ENCODE peak calls at places on chromosomes 13 and 19, in ten cellular contexts. One of them, this sample, is unnamed.

GRCh38 chr19:29371766-29372415 is 153.9 kb upstream of the VSTM2B start:
- DNase-seq in A549: no peak
- DNase-seq in fibroblast of lung: no peak
- DNase-seq in progenitor cell of endocrine pancreas: no peak
- DNase-seq in upper lobe of right lung: no peak
- DNase-seq in AG04450: no peak
- DNase-seq in CD4-positive, alpha-beta T cell: no peak
- DNase-seq in upper lobe of left lung: no peak
- DNase-seq in SK-N-SH: no peak
- DNase-seq in RWPE1: no peak
- DNase-seq in this sample: no peak

GRCh38 chr13:28031220-28031903 is 42.9 kb upstream of the URAD start:
- DNase-seq in A549: no peak
- DNase-seq in fibroblast of lung: no peak
- DNase-seq in progenitor cell of endocrine pancreas: no peak
- DNase-seq in upper lobe of right lung: peak; percentile 82
- DNase-seq in AG04450: no peak
- DNase-seq in CD4-positive, alpha-beta T cell: no peak
- DNase-seq in upper lobe of left lung: peak; percentile 58
- DNase-seq in SK-N-SH: no peak
- DNase-seq in RWPE1: no peak
- DNase-seq in this sample: peak; percentile 52

GRCh38 chr13:98581971-98582702 is 5.2 kb upstream of the STK24 start:
- DNase-seq in A549: no peak
- DNase-seq in fibroblast of lung: peak; percentile 75
- DNase-seq in progenitor cell of endocrine pancreas: no peak
- DNase-seq in upper lobe of right lung: no peak
- DNase-seq in AG04450: no peak
- DNase-seq in CD4-positive, alpha-beta T cell: no peak
- DNase-seq in upper lobe of left lung: peak; percentile 40
- DNase-seq in SK-N-SH: no peak
- DNase-seq in RWPE1: no peak
- DNase-seq in this sample: no peak

GRCh38 chr13:43804461-43805070 is 17.8 kb upstream of the ENOX1 start:
- DNase-seq in A549: peak; percentile 51
- DNase-seq in fibroblast of lung: peak; percentile 86
- DNase-seq in progenitor cell of endocrine pancreas: no peak
- DNase-seq in upper lobe of right lung: no peak
- DNase-seq in AG04450: peak; percentile 44
- DNase-seq in CD4-positive, alpha-beta T cell: no peak
- DNase-seq in upper lobe of left lung: no peak
- DNase-seq in SK-N-SH: peak; percentile 66
- DNase-seq in RWPE1: peak; percentile 46
- DNase-seq in this sample: no peak

GRCh38 chr19:35518313-35518712 is 4.9 kb upstream of the DMKN start:
- DNase-seq in A549: peak; percentile 72
- DNase-seq in fibroblast of lung: peak; percentile 92
- DNase-seq in progenitor cell of endocrine pancreas: no peak
- DNase-seq in upper lobe of right lung: no peak
- DNase-seq in AG04450: peak; percentile 92
- DNase-seq in CD4-positive, alpha-beta T cell: no peak
- DNase-seq in upper lobe of left lung: peak; percentile 35
- DNase-seq in SK-N-SH: no peak
- DNase-seq in RWPE1: peak; percentile 43
- DNase-seq in this sample: no peak

GRCh38 chr13:81686877-81687276 is 1346.0 kb upstream of the SPRY2 start:
- DNase-seq in A549: no peak
- DNase-seq in fibroblast of lung: peak; percentile 1
- DNase-seq in progenitor cell of endocrine pancreas: no peak
- DNase-seq in upper lobe of right lung: no peak
- DNase-seq in AG04450: no peak
- DNase-seq in CD4-positive, alpha-beta T cell: no peak
- DNase-seq in upper lobe of left lung: no peak
- DNase-seq in SK-N-SH: peak; percentile 2
- DNase-seq in RWPE1: no peak
- DNase-seq in this sample: no peak

GRCh38 chr13:47433461-47434005 is 536.7 kb upstream of the HTR2A start:
- DNase-seq in A549: no peak
- DNase-seq in fibroblast of lung: peak; percentile 12
- DNase-seq in progenitor cell of endocrine pancreas: no peak
- DNase-seq in upper lobe of right lung: no peak
- DNase-seq in AG04450: no peak
- DNase-seq in CD4-positive, alpha-beta T cell: no peak
- DNase-seq in upper lobe of left lung: no peak
- DNase-seq in SK-N-SH: no peak
- DNase-seq in RWPE1: no peak
- DNase-seq in this sample: no peak

GRCh38 chr13:114310961-114311360 is 3.3 kb upstream of the CHAMP1 start:
- DNase-seq in A549: no peak
- DNase-seq in fibroblast of lung: peak; percentile 28
- DNase-seq in progenitor cell of endocrine pancreas: no peak
- DNase-seq in upper lobe of right lung: no peak
- DNase-seq in AG04450: peak; percentile 37
- DNase-seq in CD4-positive, alpha-beta T cell: no peak
- DNase-seq in upper lobe of left lung: no peak
- DNase-seq in SK-N-SH: no peak
- DNase-seq in RWPE1: no peak
- DNase-seq in this sample: no peak

GRCh38 chr19:53977991-53978731 is 13.3 kb upstream of the CACNG6 start:
- DNase-seq in A549: peak; percentile 100
- DNase-seq in fibroblast of lung: peak; percentile 69
- DNase-seq in progenitor cell of endocrine pancreas: peak; percentile 54
- DNase-seq in upper lobe of right lung: no peak
- DNase-seq in AG04450: peak; percentile 92
- DNase-seq in CD4-positive, alpha-beta T cell: no peak
- DNase-seq in upper lobe of left lung: no peak
- DNase-seq in SK-N-SH: peak; percentile 93
- DNase-seq in RWPE1: peak; percentile 80
- DNase-seq in this sample: peak; percentile 55

GRCh38 chr19:33284756-33285155 is 17.6 kb downstream of the CEBPA start:
- DNase-seq in A549: no peak
- DNase-seq in fibroblast of lung: no peak
- DNase-seq in progenitor cell of endocrine pancreas: no peak
- DNase-seq in upper lobe of right lung: no peak
- DNase-seq in AG04450: no peak
- DNase-seq in CD4-positive, alpha-beta T cell: no peak
- DNase-seq in upper lobe of left lung: no peak
- DNase-seq in SK-N-SH: no peak
- DNase-seq in RWPE1: no peak
- DNase-seq in this sample: no peak

GRCh38 chr13:58855283-58855682 is 1223.7 kb downstream of the PCDH17 start:
- DNase-seq in A549: no peak
- DNase-seq in fibroblast of lung: peak; percentile 20
- DNase-seq in progenitor cell of endocrine pancreas: no peak
- DNase-seq in upper lobe of right lung: no peak
- DNase-seq in AG04450: no peak
- DNase-seq in CD4-positive, alpha-beta T cell: no peak
- DNase-seq in upper lobe of left lung: no peak
- DNase-seq in SK-N-SH: no peak
- DNase-seq in RWPE1: peak; percentile 1
- DNase-seq in this sample: no peak

GRCh38 chr13:50129065-50129922 is 114.0 kb downstream of the KCNRG start:
- DNase-seq in A549: no peak
- DNase-seq in fibroblast of lung: no peak
- DNase-seq in progenitor cell of endocrine pancreas: no peak
- DNase-seq in upper lobe of right lung: no peak
- DNase-seq in AG04450: no peak
- DNase-seq in CD4-positive, alpha-beta T cell: no peak
- DNase-seq in upper lobe of left lung: no peak
- DNase-seq in SK-N-SH: no peak
- DNase-seq in RWPE1: no peak
- DNase-seq in this sample: no peak

GRCh38 chr19:14033946-14034345 is 2.4 kb downstream of the IL27RA start:
- DNase-seq in A549: no peak
- DNase-seq in fibroblast of lung: no peak
- DNase-seq in progenitor cell of endocrine pancreas: no peak
- DNase-seq in upper lobe of right lung: no peak
- DNase-seq in AG04450: no peak
- DNase-seq in CD4-positive, alpha-beta T cell: no peak
- DNase-seq in upper lobe of left lung: no peak
- DNase-seq in SK-N-SH: no peak
- DNase-seq in RWPE1: no peak
- DNase-seq in this sample: no peak

GRCh38 chr13:26340812-26341211 is 86.9 kb downstream of the CDK8 start:
- DNase-seq in A549: no peak
- DNase-seq in fibroblast of lung: no peak
- DNase-seq in progenitor cell of endocrine pancreas: no peak
- DNase-seq in upper lobe of right lung: no peak
- DNase-seq in AG04450: no peak
- DNase-seq in CD4-positive, alpha-beta T cell: no peak
- DNase-seq in upper lobe of left lung: no peak
- DNase-seq in SK-N-SH: no peak
- DNase-seq in RWPE1: no peak
- DNase-seq in this sample: no peak

DNA sequence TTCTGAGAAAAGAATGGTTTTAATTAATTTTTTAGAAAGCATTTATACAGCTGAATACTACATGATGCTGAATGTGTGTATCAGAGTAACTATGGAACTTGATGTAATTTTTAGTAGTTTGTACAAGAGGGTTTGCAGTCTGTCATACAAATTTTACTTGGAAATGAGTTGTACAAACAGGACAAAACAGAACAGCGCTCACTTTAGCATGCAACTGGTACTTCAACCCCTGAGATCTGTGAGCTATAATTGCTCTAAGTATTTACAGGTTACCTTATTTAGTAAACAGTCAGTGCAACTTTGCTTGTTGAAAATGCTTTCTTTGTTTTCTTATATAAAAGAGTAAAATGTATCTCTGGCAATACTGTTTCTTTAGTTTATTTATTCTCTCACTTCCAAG is 719 bp downstream of the TNFRSF19 start:
- DNase-seq in A549: no peak
- DNase-seq in fibroblast of lung: peak; percentile 62
- DNase-seq in progenitor cell of endocrine pancreas: no peak
- DNase-seq in upper lobe of right lung: no peak
- DNase-seq in AG04450: no peak
- DNase-seq in CD4-positive, alpha-beta T cell: no peak
- DNase-seq in upper lobe of left lung: no peak
- DNase-seq in SK-N-SH: no peak
- DNase-seq in RWPE1: no peak
- DNase-seq in this sample: no peak
- TF ChIP-seq CTCF in A549: no peak
- TF ChIP-seq CTCF in fibroblast of lung: peak; percentile 31
- TF ChIP-seq CTCF in progenitor cell of endocrine pancreas: peak; percentile 8
- TF ChIP-seq CTCF in upper lobe of right lung: no peak
- TF ChIP-seq CTCF in AG04450: peak; percentile 55
- TF ChIP-seq CTCF in CD4-positive, alpha-beta T cell: no peak
- TF ChIP-seq CTCF in upper lobe of left lung: no peak
- TF ChIP-seq CTCF in SK-N-SH: peak; percentile 48
- TF ChIP-seq CTCF in RWPE1: no peak
- TF ChIP-seq CTCF in this sample: no peak

DNA sequence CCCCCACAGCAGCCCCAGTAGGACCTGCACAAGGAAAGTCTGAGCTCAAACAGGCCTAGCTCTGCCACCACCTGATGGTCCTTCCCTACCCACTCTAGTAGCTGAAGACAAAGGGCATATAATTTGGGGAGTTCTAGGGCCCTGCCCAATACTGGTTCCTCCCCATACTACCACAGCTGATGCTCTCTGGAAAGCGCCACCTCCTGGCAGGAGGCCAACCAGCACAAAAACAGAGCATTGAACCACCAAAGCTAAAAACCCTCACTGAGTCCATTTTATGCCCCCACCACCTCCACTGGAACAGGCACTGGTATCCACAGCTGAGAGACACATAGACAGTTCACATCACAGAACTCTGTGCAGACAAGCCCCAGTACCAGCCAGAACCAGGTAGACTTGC is 1276.8 kb downstream of the OLFM4 start:
- DNase-seq in A549: no peak
- DNase-seq in fibroblast of lung: no peak
- DNase-seq in progenitor cell of endocrine pancreas: no peak
- DNase-seq in upper lobe of right lung: no peak
- DNase-seq in AG04450: no peak
- DNase-seq in CD4-positive, alpha-beta T cell: no peak
- DNase-seq in upper lobe of left lung: no peak
- DNase-seq in SK-N-SH: no peak
- DNase-seq in RWPE1: no peak
- DNase-seq in this sample: no peak
- TF ChIP-seq CTCF in A549: no peak
- TF ChIP-seq CTCF in fibroblast of lung: no peak
- TF ChIP-seq CTCF in progenitor cell of endocrine pancreas: peak; percentile 19
- TF ChIP-seq CTCF in upper lobe of right lung: no peak
- TF ChIP-seq CTCF in AG04450: no peak
- TF ChIP-seq CTCF in CD4-positive, alpha-beta T cell: no peak
- TF ChIP-seq CTCF in upper lobe of left lung: no peak
- TF ChIP-seq CTCF in SK-N-SH: no peak
- TF ChIP-seq CTCF in RWPE1: no peak
- TF ChIP-seq CTCF in this sample: no peak

GRCh38 chr13:88000787-88001186 is 329.6 kb downstream of the SLITRK5 start:
- DNase-seq in A549: no peak
- DNase-seq in fibroblast of lung: no peak
- DNase-seq in progenitor cell of endocrine pancreas: no peak
- DNase-seq in upper lobe of right lung: no peak
- DNase-seq in AG04450: no peak
- DNase-seq in CD4-positive, alpha-beta T cell: no peak
- DNase-seq in upper lobe of left lung: no peak
- DNase-seq in SK-N-SH: no peak
- DNase-seq in RWPE1: no peak
- DNase-seq in this sample: no peak

GRCh38 chr13:87999791-88000190 is 328.6 kb downstream of the SLITRK5 start:
- DNase-seq in A549: no peak
- DNase-seq in fibroblast of lung: peak; percentile 38
- DNase-seq in progenitor cell of endocrine pancreas: no peak
- DNase-seq in upper lobe of right lung: no peak
- DNase-seq in AG04450: no peak
- DNase-seq in CD4-positive, alpha-beta T cell: no peak
- DNase-seq in upper lobe of left lung: no peak
- DNase-seq in SK-N-SH: no peak
- DNase-seq in RWPE1: no peak
- DNase-seq in this sample: no peak

GRCh38 chr13:87999141-87999765 is 328.1 kb downstream of the SLITRK5 start:
- DNase-seq in A549: no peak
- DNase-seq in fibroblast of lung: peak; percentile 44
- DNase-seq in progenitor cell of endocrine pancreas: no peak
- DNase-seq in upper lobe of right lung: no peak
- DNase-seq in AG04450: peak; percentile 11
- DNase-seq in CD4-positive, alpha-beta T cell: no peak
- DNase-seq in upper lobe of left lung: no peak
- DNase-seq in SK-N-SH: no peak
- DNase-seq in RWPE1: peak; percentile 31
- DNase-seq in this sample: no peak

GRCh38 chr13:88000239-88000638 is 329.1 kb downstream of the SLITRK5 start:
- DNase-seq in A549: no peak
- DNase-seq in fibroblast of lung: no peak
- DNase-seq in progenitor cell of endocrine pancreas: no peak
- DNase-seq in upper lobe of right lung: no peak
- DNase-seq in AG04450: no peak
- DNase-seq in CD4-positive, alpha-beta T cell: no peak
- DNase-seq in upper lobe of left lung: no peak
- DNase-seq in SK-N-SH: no peak
- DNase-seq in RWPE1: no peak
- DNase-seq in this sample: no peak

GRCh38 chr13:88005188-88005587 is 334.0 kb downstream of the SLITRK5 start:
- DNase-seq in A549: no peak
- DNase-seq in fibroblast of lung: peak; percentile 9
- DNase-seq in progenitor cell of endocrine pancreas: no peak
- DNase-seq in upper lobe of right lung: no peak
- DNase-seq in AG04450: no peak
- DNase-seq in CD4-positive, alpha-beta T cell: no peak
- DNase-seq in upper lobe of left lung: no peak
- DNase-seq in SK-N-SH: no peak
- DNase-seq in RWPE1: no peak
- DNase-seq in this sample: no peak
- TF ChIP-seq CTCF in A549: no peak
- TF ChIP-seq CTCF in fibroblast of lung: no peak
- TF ChIP-seq CTCF in progenitor cell of endocrine pancreas: no peak
- TF ChIP-seq CTCF in upper lobe of right lung: peak; percentile 9
- TF ChIP-seq CTCF in AG04450: peak; percentile 18
- TF ChIP-seq CTCF in CD4-positive, alpha-beta T cell: no peak
- TF ChIP-seq CTCF in upper lobe of left lung: no peak
- TF ChIP-seq CTCF in SK-N-SH: no peak
- TF ChIP-seq CTCF in RWPE1: no peak
- TF ChIP-seq CTCF in this sample: no peak

GRCh38 chr13:112877976-112878955 is 90.7 kb upstream of the MCF2L start:
- DNase-seq in A549: no peak
- DNase-seq in fibroblast of lung: no peak
- DNase-seq in progenitor cell of endocrine pancreas: no peak
- DNase-seq in upper lobe of right lung: no peak
- DNase-seq in AG04450: no peak
- DNase-seq in CD4-positive, alpha-beta T cell: no peak
- DNase-seq in upper lobe of left lung: no peak
- DNase-seq in SK-N-SH: no peak
- DNase-seq in RWPE1: no peak
- DNase-seq in this sample: no peak
- TF ChIP-seq CTCF in A549: no peak
- TF ChIP-seq CTCF in fibroblast of lung: no peak
- TF ChIP-seq CTCF in progenitor cell of endocrine pancreas: no peak
- TF ChIP-seq CTCF in upper lobe of right lung: no peak
- TF ChIP-seq CTCF in AG04450: no peak
- TF ChIP-seq CTCF in CD4-positive, alpha-beta T cell: no peak
- TF ChIP-seq CTCF in upper lobe of left lung: no peak
- TF ChIP-seq CTCF in SK-N-SH: no peak
- TF ChIP-seq CTCF in RWPE1: no peak
- TF ChIP-seq CTCF in this sample: no peak